ENCODE peak calls at places on chromosomes 3 and 15, in ten cellular contexts. K is ELR; J is esophagus muscularis mucosa; C is CD8-positive, alpha-beta memory T cell; V is activated T-helper 1 cell treated with anti-CD3 and anti-CD28 coated beads, Interleukin-12 subunit alpha, Interleukin-12 subunit beta, Interleukin-2, Interleukin-4 antibody, amounts not matched to agents 30 ng/mL and 10 ng/mL and 1 ng/mL, durations not matched to agents 14 hours and 24 hours and 36 hours; X is lower leg skin; B is NCI-H2029; L is epithelial cell of esophagus; H is activated CD4-positive, alpha-beta T cell treated with anti-CD3 and anti-CD28 coated beads, Interleukin-2, amount 50 U/mL, for 24 hours; Q is cardiac muscle cell. G is an unnamed sample.

GRCh38 chr3:24943961-24944360 is 449.3 kb upstream of the THRB start:
- DNase-seq in K (no peak), J (no peak), C (no peak), V (no peak), X (no peak), B (no peak), L (no peak), H (no peak), Q (no peak), G (no peak)

GRCh38 chr15:50028323-50028722 is 90.7 kb downstream of the ATP8B4 start:
- DNase-seq in K (no peak), J (no peak), C (no peak), V (no peak), X (no peak), B (no peak), L (peak), H (no peak), Q (no peak), G (no peak)

GRCh38 chr3:47976135-47976758 is 40.0 kb downstream of the MAP4 start:
- DNase-seq in K (no peak), J (no peak), C (no peak), V (no peak), X (no peak), B (no peak), L (no peak), H (no peak), Q (no peak), G (no peak)

GRCh38 chr3:146464783-146465182 is 4.6 kb downstream of the PLSCR2 start:
- DNase-seq in K (no peak), J (no peak), C (no peak), V (no peak), X (no peak), B (no peak), L (no peak), H (no peak), Q (no peak), G (no peak)

GRCh38 chr3:52798978-52799476 is 4.4 kb downstream of the ITIH3 start:
- DNase-seq in K (peak), J (no peak), C (no peak), V (no peak), X (no peak), B (no peak), L (peak), H (no peak), Q (peak), G (no peak)

GRCh38 chr15:62711691-62712454 is 330.7 kb upstream of the TPM1 start:
- DNase-seq in K (peak), J (no peak), C (no peak), V (no peak), X (no peak), B (no peak), L (peak), H (peak), Q (no peak), G (no peak)

GRCh38 chr3:193971268-193971751 is 164.6 kb upstream of the HES1 start:
- DNase-seq in K (peak), J (no peak), C (no peak), V (no peak), X (no peak), B (no peak), L (peak), H (no peak), Q (no peak), G (no peak)

GRCh38 chr3:178949896-178950295 is 121.7 kb downstream of the ZMAT3 start:
- DNase-seq in K (peak), J (no peak), C (no peak), V (no peak), X (no peak), B (no peak), L (no peak), H (no peak), Q (no peak), G (no peak)

GRCh38 chr15:55823191-55823670 is 80.3 kb upstream of the PRTG start:
- DNase-seq in K (peak), J (no peak), C (no peak), V (no peak), X (no peak), B (no peak), L (peak), H (no peak), Q (peak), G (no peak)